ENCODE peak calls at places on chromosomes 3 and 15, in four cellular contexts. L is GM12878, Y is K562, T is H1. K is an unnamed sample.

GRCh38 chr3:111738790-111739189 is 120.3 kb upstream of the PHLDB2 start:
- DNase-seq in L (no peak), Y (no peak), T (no peak), K (no peak)

GRCh38 chr3:186172353-186172752 is 63.5 kb upstream of the ETV5 start:
- DNase-seq in L (no peak), Y (no peak), T (no peak), K (no peak)

GRCh38 chr3:101819649-101820202 is 29.6 kb upstream of the NFKBIZ start:
- DNase-seq in L (no peak), Y (no peak), T (no peak), K (no peak)

GRCh38 chr3:117254990-117255389 is 545.4 kb downstream of the TUSC7 start:
- DNase-seq in L (no peak), Y (no peak), T (no peak), K (no peak)

GRCh38 chr3:72162649-72163184 is 377.8 kb upstream of the PROK2 start:
- DNase-seq in L (no peak), Y (no peak), T (no peak), K (no peak)

GRCh38 chr3:178193846-178194245 is 342.4 kb upstream of the KCNMB2 start:
- DNase-seq in L (no peak), Y (no peak), T (no peak), K (no peak)

GRCh38 chr15:93825721-93826120 is 405.6 kb upstream of the MCTP2 start:
- DNase-seq in L (no peak), Y (no peak), T (no peak), K (no peak)

GRCh38 chr3:57983734-57984518 is 24.3 kb upstream of the FLNB start:
- DNase-seq in L (peak; percentile 96), Y (no peak), T (no peak), K (no peak)

GRCh38 chr3:64008487-64008886 is 14.8 kb downstream of the PSMD6 start:
- DNase-seq in L (no peak), Y (no peak), T (no peak), K (no peak)

GRCh38 chr3:95407709-95408463 is 1345.0 kb downstream of the NSUN3 start:
- DNase-seq in L (no peak), Y (no peak), T (peak; percentile 41), K (no peak)

GRCh38 chr3:65030847-65031463 is 343.2 kb upstream of the ADAMTS9 start:
- DNase-seq in L (no peak), Y (peak; percentile 61), T (no peak), K (no peak)

GRCh38 chr15:25436707-25437106 is 2.1 kb downstream of the UBE3A start:
- DNase-seq in L (no peak), Y (no peak), T (no peak), K (no peak)

GRCh38 chr15:34650177-34650576 is 66.7 kb upstream of the GOLGA8B start:
- DNase-seq in L (no peak), Y (peak; percentile 38), T (no peak), K (no peak)

GRCh38 chr15:40307421-40308165 is at the start of gene PLCB2:
- DNase-seq in L (peak; percentile 16), Y (peak; percentile 46), T (no peak), K (no peak)

GRCh38 chr15:32718822-32719716 is 1.3 kb downstream of the GREM1 start:
- DNase-seq in L (no peak), Y (no peak), T (no peak), K (peak; percentile 64)
- TF ChIP-seq JUND in L (no peak), Y (no peak), T (no peak), K (no peak)

DNA sequence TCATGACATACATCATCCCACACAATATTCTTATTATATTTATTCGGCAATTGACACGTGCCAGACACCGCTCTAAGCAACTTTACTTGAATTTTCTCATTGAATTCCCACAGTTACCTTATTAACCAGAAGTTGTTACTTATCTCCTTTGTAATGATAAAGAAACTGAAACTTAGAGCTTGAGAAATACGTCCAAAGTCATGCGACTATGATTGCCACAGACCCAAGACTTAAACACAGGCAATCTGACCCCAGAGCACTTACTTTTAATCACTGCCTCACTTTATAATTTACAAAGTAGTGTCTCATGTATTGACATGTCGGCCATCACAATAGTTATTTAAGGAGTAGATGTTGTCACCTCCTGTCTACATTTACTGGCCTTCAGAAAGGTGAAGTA is 64.7 kb downstream of the ATP13A4 start:
- DNase-seq in L (no peak), Y (no peak), T (no peak), K (no peak)
- TF ChIP-seq JUND in L (no peak), Y (no peak), T (no peak), K (no peak)

GRCh38 chr3:119084371-119085069 is 49.9 kb upstream of the IGSF11 start:
- DNase-seq in L (no peak), Y (no peak), T (no peak), K (peak; percentile 5)
- TF ChIP-seq JUND in L (no peak), Y (no peak), T (no peak), K (no peak)

GRCh38 chr3:169542347-169542751 is 121.2 kb downstream of the MECOM start:
- DNase-seq in L (no peak), Y (no peak), T (no peak), K (no peak)

GRCh38 chr3:169546368-169546767 is 117.1 kb downstream of the MECOM start:
- DNase-seq in L (no peak), Y (no peak), T (no peak), K (no peak)

GRCh38 chr3:169545606-169546005 is 117.9 kb downstream of the MECOM start:
- DNase-seq in L (no peak), Y (no peak), T (no peak), K (peak; percentile 76)

GRCh38 chr3:169535584-169535983 is 127.9 kb downstream of the MECOM start:
- DNase-seq in L (no peak), Y (no peak), T (no peak), K (no peak)

DNA sequence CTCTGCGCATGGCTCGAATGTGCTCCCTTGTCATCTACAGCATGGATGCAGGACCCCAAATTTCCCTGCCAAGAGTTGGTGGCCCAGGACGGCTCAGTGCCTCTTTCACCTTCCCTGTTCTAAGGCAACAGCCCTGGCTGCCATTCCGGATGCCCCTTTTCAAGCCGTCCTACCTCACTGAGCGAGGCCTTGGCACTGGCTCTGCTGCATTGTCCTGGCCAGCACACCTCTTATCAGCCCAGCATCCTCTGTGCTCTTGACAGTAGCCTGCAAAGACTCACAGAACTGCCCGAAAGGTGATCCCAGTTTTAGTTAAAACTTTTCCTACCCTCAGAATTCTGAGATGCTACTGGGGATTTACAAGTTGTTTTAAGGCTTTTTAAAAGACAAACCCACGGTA is 122.0 kb downstream of the MECOM start:
- DNase-seq in L (no peak), Y (no peak), T (no peak), K (no peak)
- TF ChIP-seq JUND in L (no peak), Y (no peak), T (no peak), K (no peak)

GRCh38 chr3:194816748-194817591 is 131.3 kb downstream of the FAM43A start:
- DNase-seq in L (no peak), Y (no peak), T (no peak), K (no peak)
- TF ChIP-seq JUND in L (no peak), Y (no peak), T (no peak), K (no peak)

K was measured in T47D.